ENCODE peak calls at places on chromosomes 2 and 18, in four cellular contexts. M is A549, I is GM12878, O is K562. B is an unnamed sample.

GRCh38 chr18:40962784-40963183 is 992.2 kb upstream of the PIK3C3 start:
- DNase-seq in M (no peak), I (no peak), O (no peak), B (no peak)

GRCh38 chr2:118266086-118266485 is 177.8 kb downstream of the INSIG2 start:
- DNase-seq in M (no peak), I (no peak), O (no peak), B (no peak)

GRCh38 chr2:120434487-120434886 is 88.6 kb downstream of the INHBB start:
- DNase-seq in M (no peak), I (no peak), O (no peak), B (no peak)

GRCh38 chr18:27400001-27400400 is 214.9 kb upstream of the CHST9 start:
- DNase-seq in M (no peak), I (no peak), O (no peak), B (no peak)

GRCh38 chr2:201208563-201209252 is 25.8 kb downstream of the CASP10 start:
- DNase-seq in M (no peak), I (peak; percentile 70), O (no peak), B (no peak)

GRCh38 chr2:150341982-150342680 is 145.3 kb downstream of the RND3 start:
- DNase-seq in M (no peak), I (no peak), O (no peak), B (no peak)

GRCh38 chr2:44929680-44930273 is 11.7 kb upstream of the SIX3 start:
- DNase-seq in M (no peak), I (no peak), O (no peak), B (no peak)

GRCh38 chr18:31648966-31649429 is 35.4 kb downstream of the B4GALT6 start:
- DNase-seq in M (peak; percentile 50), I (peak; percentile 85), O (no peak), B (peak; percentile 13)

GRCh38 chr2:79138385-79138784 is 18.1 kb downstream of the REG1A start:
- DNase-seq in M (no peak), I (no peak), O (no peak), B (no peak)

GRCh38 chr2:62744603-62745002 is 39.1 kb downstream of the EHBP1 start:
- DNase-seq in M (no peak), I (no peak), O (no peak), B (no peak)

GRCh38 chr2:120590841-120591240 is 144.8 kb upstream of the GLI2 start:
- DNase-seq in M (no peak), I (no peak), O (no peak), B (no peak)

GRCh38 chr2:165902929-165903328 is 50.6 kb downstream of the TTC21B start:
- DNase-seq in M (no peak), I (no peak), O (no peak), B (peak; percentile 27)

GRCh38 chr2:127157651-127158460 is 50.9 kb upstream of the BIN1 start:
- DNase-seq in M (no peak), I (no peak), O (peak; percentile 41), B (peak; percentile 20)

GRCh38 chr2:235860846-235861245 is 307.3 kb downstream of the GBX2 start:
- DNase-seq in M (no peak), I (no peak), O (no peak), B (no peak)

GRCh38 chr2:85872536-85873161 is 16.1 kb downstream of the ST3GAL5 start:
- DNase-seq in M (no peak), I (no peak), O (no peak), B (no peak)

GRCh38 chr18:9716780-9717563 is 8.9 kb downstream of the RAB31 start:
- DNase-seq in M (no peak), I (peak; percentile 35), O (no peak), B (no peak)

GRCh38 chr2:146867472-146867986 is 977.3 kb upstream of the ACVR2A start:
- DNase-seq in M (no peak), I (no peak), O (no peak), B (no peak)

GRCh38 chr18:70781860-70782453 is 493.1 kb downstream of the SOCS6 start:
- DNase-seq in M (peak; percentile 22), I (peak; percentile 15), O (peak; percentile 6), B (peak; percentile 27)

GRCh38 chr18:71020342-71021096 is 731.7 kb downstream of the SOCS6 start:
- DNase-seq in M (no peak), I (no peak), O (no peak), B (no peak)

GRCh38 chr18:57915241-57915640 is 112.1 kb upstream of the ATP8B1 start:
- DNase-seq in M (no peak), I (no peak), O (no peak), B (no peak)

GRCh38 chr18:79511271-79511670 is 115.5 kb downstream of the NFATC1 start:
- DNase-seq in M (no peak), I (no peak), O (no peak), B (no peak)

GRCh38 chr2:94861308-94862152 is 9.7 kb upstream of the TEKT4 start:
- DNase-seq in M (no peak), I (no peak), O (no peak), B (no peak)

GRCh38 chr2:235494716-235495372 is 1.0 kb downstream of the AGAP1 start:
- DNase-seq in M (peak; percentile 50), I (no peak), O (no peak), B (no peak)

GRCh38 chr2:235230809-235231601 is 262.8 kb upstream of the AGAP1 start:
- DNase-seq in M (no peak), I (no peak), O (no peak), B (no peak)

GRCh38 chr2:72035518-72036172 is 112.0 kb downstream of the CYP26B1 start:
- DNase-seq in M (no peak), I (no peak), O (peak; percentile 11), B (no peak)

GRCh38 chr2:98806266-98806697 is 75.3 kb upstream of the MGAT4A start:
- DNase-seq in M (no peak), I (no peak), O (no peak), B (no peak)

GRCh38 chr2:16475581-16475980 is 190.1 kb downstream of the CYRIA start:
- DNase-seq in M (no peak), I (no peak), O (no peak), B (no peak)

GRCh38 chr2:60116167-60116870 is 437.1 kb downstream of the BCL11A start:
- DNase-seq in M (no peak), I (no peak), O (no peak), B (no peak)

GRCh38 chr2:170467568-170468422 is 247.3 kb upstream of the SP5 start:
- DNase-seq in M (no peak), I (no peak), O (no peak), B (no peak)

GRCh38 chr2:183348492-183348891 is 224.2 kb downstream of the NUP35 start:
- DNase-seq in M (no peak), I (peak; percentile 38), O (no peak), B (no peak)
- TF ChIP-seq POLR2AphosphoS2 in M (no peak), I (no peak), O (no peak), B (no peak)

DNA sequence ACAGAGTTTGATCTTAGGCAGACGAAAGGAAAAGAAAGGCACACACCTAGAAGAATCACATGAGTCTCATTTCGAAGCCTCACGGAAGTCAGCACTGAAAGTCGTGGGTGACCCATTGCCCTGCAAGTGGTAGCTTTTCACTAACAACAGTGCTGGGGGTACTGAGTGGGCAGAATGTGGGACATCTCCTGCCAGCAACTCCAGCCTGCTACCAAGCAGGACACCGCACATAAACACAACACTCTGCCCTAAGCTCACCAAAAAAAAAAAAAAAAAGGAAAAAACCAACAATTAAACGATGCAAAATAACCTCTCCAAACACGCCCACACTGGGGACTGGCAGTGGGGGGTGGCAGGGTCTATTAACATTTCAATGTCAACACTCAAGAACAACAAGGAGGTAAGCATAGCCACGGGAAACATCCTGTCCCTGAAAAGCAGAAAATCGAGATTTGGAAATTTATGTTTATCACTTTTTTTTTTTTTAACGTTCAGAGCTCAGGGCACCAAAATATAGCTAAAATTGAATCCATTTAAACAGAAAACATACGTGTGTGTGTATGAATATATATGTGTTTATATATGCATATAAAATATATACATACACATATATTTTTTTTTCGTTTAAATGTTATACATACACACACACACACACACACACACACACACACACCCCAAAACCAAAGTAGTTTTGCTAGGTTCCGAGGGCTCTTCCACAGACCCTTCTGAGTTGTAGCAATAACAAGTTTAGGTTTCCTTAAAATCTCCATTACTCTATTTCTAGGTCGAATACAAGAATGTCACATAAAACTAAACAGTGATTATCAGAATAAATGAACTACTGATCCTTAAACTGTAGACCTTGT is 2.1 kb downstream of the INO80D start:
- DNase-seq in M (peak; percentile 18), I (peak; percentile 27), O (no peak), B (no peak)
- TF ChIP-seq RFX5 in M (no peak), I (no peak), O (no peak), B (no peak)

GRCh38 chr2:109609352-109610024 is 4.3 kb downstream of the SEPTIN10 start:
- DNase-seq in M (peak; percentile 40), I (no peak), O (no peak), B (no peak)
- TF ChIP-seq POLR2AphosphoS2 in M (no peak), I (no peak), O (no peak), B (no peak)

DNA sequence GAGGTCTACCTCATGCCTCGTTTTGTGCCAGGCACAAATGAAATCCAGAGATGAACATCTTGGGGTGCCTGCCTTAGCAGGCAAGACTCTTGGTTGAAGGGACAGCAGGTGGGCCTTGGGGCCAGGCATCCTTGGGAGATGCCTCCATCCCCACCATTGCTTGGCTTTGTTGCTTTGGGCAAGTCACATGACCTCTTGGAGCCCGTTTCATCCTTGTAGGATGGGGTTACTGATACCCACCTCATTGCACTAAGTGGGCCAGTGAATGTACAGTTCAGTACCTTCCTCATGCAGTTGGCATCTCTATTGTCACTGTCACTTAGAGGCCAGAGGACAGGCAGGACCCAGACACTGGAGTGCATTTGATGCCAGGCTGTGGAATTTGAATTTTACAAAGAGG is 195.5 kb downstream of the LDLRAD4 start:
- DNase-seq in M (no peak), I (no peak), O (no peak), B (no peak)
- TF ChIP-seq RFX5 in M (no peak), I (no peak), O (no peak), B (no peak)

GRCh38 chr2:217988014-217988839 is 14.6 kb downstream of the TNS1 start:
- DNase-seq in M (peak; percentile 56), I (no peak), O (peak; percentile 68), B (peak; percentile 58)
- TF ChIP-seq POLR2AphosphoS2 in M (no peak), I (no peak), O (no peak), B (no peak)

B was measured in HepG2.